ENCODE peak calls at places on chromosome 12, in five cellular contexts. J is left colon, Z is astrocyte of the cerebellum, P is NCI-H1105, X is activated T-helper 1 cell treated with Interleukin-2 at 50 U/mL for 16 hours. C is an unnamed sample.

GRCh38 chr12:112929715-112930114 is 8.6 kb upstream of the OAS3 start:
- DNase-seq in Z (no peak), X (no peak), J (no peak), P (no peak), C (no peak)

GRCh38 chr12:50197297-50197727 is 30.1 kb upstream of the CERS5 start:
- DNase-seq in P (no peak), X (no peak), J (no peak), Z (no peak), C (no peak)

GRCh38 chr12:39587247-39587646 is 32.4 kb downstream of the ABCD2 start:
- DNase-seq in X (no peak), Z (no peak), J (no peak), P (peak), C (no peak)

GRCh38 chr12:31989987-31990386 is 30.8 kb downstream of the RESF1 start:
- DNase-seq in Z (no peak), J (no peak), P (no peak), X (no peak), C (no peak)

GRCh38 chr12:91017511-91018263 is 12.9 kb upstream of the EPYC start:
- DNase-seq in P (no peak), J (no peak), X (no peak), Z (no peak), C (peak)

GRCh38 chr12:106358410-106359241 is 1.1 kb downstream of the POLR3B start:
- DNase-seq in X (no peak), Z (no peak), P (no peak), J (peak), C (peak)

GRCh38 chr12:27260746-27261145 is 16.7 kb downstream of the STK38L start:
- DNase-seq in Z (no peak), J (no peak), P (no peak), X (no peak), C (peak)

GRCh38 chr12:95415451-95415850 is 58.5 kb upstream of the METAP2 start:
- DNase-seq in J (no peak), X (no peak), P (no peak), Z (no peak), C (no peak)

GRCh38 chr12:84779169-84779568 is 133.4 kb downstream of the SLC6A15 start:
- DNase-seq in P (no peak), Z (no peak), X (no peak), J (no peak), C (no peak)